ENCODE peak calls at places on chromosomes 16 and 17, in ten cellular contexts. L is stomach; D is activated naive CD8-positive, alpha-beta T cell treated with anti-CD3 and anti-CD28 coated beads, Interleukin-2, amount 50 U/mL, for 16 hours; R is GDM1; M is HEK293T; K is posterior cingulate gyrus; A is left ventricle myocardium inferior; T is C1 segment of cervical spinal cord; Y is cardiac fibroblast; B is GM03348. I is an unnamed sample.

GRCh38 chr16:85829751-85830445 is 30.4 kb downstream of the COX4I1 start:
- DNase-seq in B (no peak), R (peak; percentile 43), L (no peak), K (peak; percentile 49), M (no peak), Y (no peak), A (peak; percentile 46), D (no peak), T (no peak), I (peak; percentile 45)

GRCh38 chr17:48909796-48910195 is 1.6 kb downstream of the UBE2Z start:
- DNase-seq in R (no peak), A (no peak), L (no peak), M (no peak), D (no peak), Y (no peak), T (no peak), K (no peak), B (no peak), I (no peak)

GRCh38 chr17:20225162-20226115 is 216.3 kb downstream of the SPECC1 start:
- DNase-seq in M (no peak), K (no peak), B (no peak), R (no peak), Y (no peak), L (no peak), A (no peak), D (no peak), T (no peak), I (no peak)

GRCh38 chr16:3575491-3575890 is 1.7 kb downstream of the NLRC3 start:
- DNase-seq in K (no peak), B (no peak), R (no peak), A (no peak), T (no peak), Y (no peak), D (no peak), L (no peak), M (no peak), I (no peak)

GRCh38 chr16:4613636-4614570 is 785 bp downstream of the UBALD1 start:
- DNase-seq in A (peak; percentile 35), R (no peak), Y (peak; percentile 54), T (no peak), M (peak; percentile 43), B (peak; percentile 74), K (no peak), D (no peak), L (no peak), I (peak; percentile 43)

GRCh38 chr17:66767164-66767933 is 67.6 kb upstream of the CACNG5 start:
- DNase-seq in T (no peak), B (no peak), K (no peak), R (no peak), D (no peak), A (no peak), M (no peak), Y (no peak), L (no peak), I (no peak)

GRCh38 chr16:65667013-65667578 is 545.2 kb upstream of the CDH11 start:
- DNase-seq in R (no peak), K (no peak), A (no peak), L (no peak), B (peak; percentile 37), T (no peak), M (no peak), D (no peak), Y (peak; percentile 55), I (no peak)

GRCh38 chr17:76909971-76910760 is 42.0 kb downstream of the MGAT5B start:
- DNase-seq in A (peak; percentile 44), Y (peak; percentile 40), T (no peak), K (no peak), B (peak; percentile 72), L (peak; percentile 50), R (no peak), M (peak; percentile 55), D (no peak), I (peak; percentile 38)

GRCh38 chr17:27545562-27546229 is 85.3 kb upstream of the LGALS9 start:
- DNase-seq in K (no peak), B (no peak), Y (no peak), A (no peak), R (no peak), T (no peak), D (no peak), M (no peak), L (no peak), I (no peak)

GRCh38 chr17:50274142-50274944 is at the start of gene TMEM92:
- DNase-seq in L (peak; percentile 89), K (no peak), A (no peak), Y (no peak), D (no peak), B (no peak), T (no peak), R (peak; percentile 65), M (peak; percentile 59), I (no peak)

GRCh38 chr16:5024632-5025031 is 9.1 kb downstream of the NAGPA start:
- DNase-seq in D (no peak), L (peak; percentile 73), Y (no peak), A (no peak), R (no peak), B (no peak), T (no peak), M (peak; percentile 39), K (no peak), I (no peak)

GRCh38 chr17:42679001-42679491 is 2.3 kb upstream of the PLEKHH3 start:
- DNase-seq in D (no peak), B (no peak), A (no peak), T (no peak), Y (peak; percentile 60), M (no peak), K (no peak), L (peak; percentile 63), R (no peak), I (no peak)

GRCh38 chr17:78661092-78661770 is 84.0 kb upstream of the DNAH17 start:
- DNase-seq in B (no peak), R (no peak), T (no peak), L (no peak), K (no peak), M (no peak), A (no peak), D (no peak), Y (no peak), I (no peak)

GRCh38 chr16:919658-920631 is 50.8 kb downstream of the LMF1 start:
- DNase-seq in B (peak; percentile 79), R (no peak), M (no peak), A (peak; percentile 37), T (no peak), K (no peak), D (no peak), Y (peak; percentile 68), L (no peak), I (peak; percentile 14)

GRCh38 chr16:85173981-85174751 is 61.9 kb upstream of the CIBAR2 start:
- DNase-seq in Y (peak; percentile 76), R (no peak), D (no peak), T (no peak), K (no peak), B (peak; percentile 90), A (no peak), L (peak; percentile 68), M (no peak), I (no peak)

GRCh38 chr17:80936218-80936617 is 55.4 kb upstream of the CHMP6 start:
- DNase-seq in Y (no peak), D (no peak), R (no peak), A (no peak), L (no peak), T (no peak), B (no peak), M (no peak), K (no peak), I (no peak)

GRCh38 chr17:66837226-66837625 is 2.3 kb downstream of the CACNG5 start:
- DNase-seq in L (no peak), K (no peak), A (no peak), M (no peak), B (no peak), Y (no peak), T (no peak), D (no peak), R (no peak), I (no peak)

GRCh38 chr17:29844339-29845048 is 85.5 kb downstream of the SSH2 start:
- DNase-seq in R (no peak), L (no peak), T (no peak), A (no peak), Y (peak; percentile 84), M (peak; percentile 21), K (no peak), D (no peak), B (no peak), I (peak; percentile 37)

GRCh38 chr17:41959336-41960095 is 7.1 kb upstream of the CNP start:
- DNase-seq in T (no peak), L (no peak), B (peak; percentile 52), R (peak; percentile 49), K (no peak), Y (peak; percentile 80), D (no peak), M (peak; percentile 60), A (no peak), I (no peak)

GRCh38 chr16:82924075-82924854 is 297.5 kb downstream of the CDH13 start:
- DNase-seq in K (no peak), D (no peak), L (no peak), B (no peak), Y (no peak), T (no peak), A (no peak), R (no peak), M (no peak), I (no peak)

GRCh38 chr16:78973041-78973440 is 627.5 kb downstream of the MAF start:
- DNase-seq in T (no peak), R (no peak), A (no peak), M (no peak), B (no peak), L (no peak), K (no peak), Y (no peak), D (no peak), I (no peak)

GRCh38 chr17:65557349-65558310 is 3.8 kb downstream of the AXIN2 start:
- DNase-seq in L (no peak), M (no peak), T (no peak), B (peak; percentile 67), K (no peak), Y (peak; percentile 59), A (no peak), R (no peak), D (no peak), I (no peak)

GRCh38 chr17:17467720-17468119 is 9.1 kb upstream of the MED9 start:
- DNase-seq in B (no peak), A (no peak), D (no peak), Y (peak; percentile 7), M (no peak), L (no peak), K (no peak), R (no peak), T (no peak), I (no peak)

GRCh38 chr16:20879175-20880053 is 20.7 kb downstream of the DCUN1D3 start:
- DNase-seq in T (no peak), Y (peak; percentile 59), L (no peak), R (no peak), K (no peak), B (peak; percentile 56), D (no peak), M (no peak), A (no peak), I (no peak)

GRCh38 chr16:85872666-85873561 is 26.0 kb upstream of the IRF8 start:
- DNase-seq in B (no peak), L (no peak), T (no peak), R (no peak), K (no peak), A (peak; percentile 38), M (no peak), D (no peak), Y (no peak), I (no peak)